ENCODE peak calls at places on chromosomes 1 and 21, in six cellular contexts. S, A, V, O, J and L are unnamed samples.

GRCh38 chr1:2135425-2135824 is 59.1 kb downstream of the FAAP20 start:
- DNase-seq in S (no peak), A (peak; percentile 85), V (peak; percentile 21), O (no peak), J (no peak), L (peak; percentile 92)

GRCh38 chr1:175530167-175530566 is 213.2 kb downstream of the TNR start:
- DNase-seq in S (no peak), A (no peak), V (no peak), O (no peak), J (no peak), L (no peak)

GRCh38 chr1:232271991-232272589 is 357.8 kb downstream of the SIPA1L2 start:
- DNase-seq in S (no peak), A (peak; percentile 31), V (no peak), O (no peak), J (no peak), L (no peak)

GRCh38 chr1:176795929-176796328 is 333.0 kb downstream of the PAPPA2 start:
- DNase-seq in S (no peak), A (no peak), V (peak; percentile 17), O (no peak), J (no peak), L (peak; percentile 3)

GRCh38 chr21:37139902-37140301 is 66.8 kb downstream of the TTC3 start:
- DNase-seq in S (no peak), A (peak; percentile 71), V (no peak), O (no peak), J (peak; percentile 30), L (no peak)

GRCh38 chr1:40592107-40592773 is 60.8 kb downstream of the ZNF684 start:
- DNase-seq in S (no peak), A (peak; percentile 17), V (peak; percentile 64), O (peak; percentile 63), J (peak; percentile 61), L (peak; percentile 75)

GRCh38 chr1:219322766-219323165 is 149.1 kb downstream of the LYPLAL1 start:
- DNase-seq in S (no peak), A (no peak), V (no peak), O (no peak), J (no peak), L (no peak)

GRCh38 chr1:194437135-194437534 is 1250.7 kb upstream of the B3GALT2 start:
- DNase-seq in S (no peak), A (no peak), V (no peak), O (no peak), J (no peak), L (no peak)

GRCh38 chr1:111973150-111973549 is 16.3 kb downstream of the KCND3 start:
- DNase-seq in S (no peak), A (no peak), V (no peak), O (no peak), J (no peak), L (no peak)

GRCh38 chr1:10528066-10529014 is 53.6 kb downstream of the PEX14 start:
- DNase-seq in S (no peak), A (peak; percentile 93), V (peak; percentile 72), O (no peak), J (no peak), L (peak; percentile 83)

GRCh38 chr1:59845091-59845490 is 30.3 kb downstream of the HOOK1 start:
- DNase-seq in S (no peak), A (no peak), V (no peak), O (no peak), J (peak; percentile 3), L (no peak)

GRCh38 chr1:159803946-159804695 is 2.0 kb downstream of the FCRL6 start:
- DNase-seq in S (no peak), A (no peak), V (no peak), O (no peak), J (peak; percentile 57), L (no peak)

GRCh38 chr1:145962157-145963102 is 1.9 kb downstream of the ANKRD34A start:
- DNase-seq in S (peak; percentile 83), A (no peak), V (peak; percentile 20), O (no peak), J (peak; percentile 55), L (no peak)

GRCh38 chr1:198880818-198881597 is 242.2 kb downstream of the PTPRC start:
- DNase-seq in S (no peak), A (peak; percentile 97), V (peak; percentile 82), O (no peak), J (no peak), L (peak; percentile 87)

GRCh38 chr1:229035054-229035747 is 235.7 kb upstream of the RAB4A start:
- DNase-seq in S (no peak), A (no peak), V (no peak), O (peak; percentile 80), J (no peak), L (no peak)

GRCh38 chr1:47881505-47882442 is 115.4 kb downstream of the TRABD2B start:
- DNase-seq in S (no peak), A (peak; percentile 33), V (no peak), O (no peak), J (no peak), L (peak; percentile 45)

GRCh38 chr1:229192031-229192430 is 78.9 kb upstream of the RAB4A start:
- DNase-seq in S (no peak), A (peak; percentile 35), V (peak; percentile 68), O (no peak), J (no peak), L (peak; percentile 83)

GRCh38 chr1:155001438-155001687 is 1.2 kb upstream of the ZBTB7B start:
- DNase-seq in S (no peak), A (no peak), V (no peak), O (no peak), J (no peak), L (no peak)
- H3K4me2 ChIP-seq in S (peak overlapping the region; percentile 98), A (peak overlapping the region; percentile 94), V (peak overlapping the region; percentile 97), O (peak overlapping the region; percentile 94), J (peak overlapping the region; percentile 90), L (peak overlapping the region; percentile 86)

DNA sequence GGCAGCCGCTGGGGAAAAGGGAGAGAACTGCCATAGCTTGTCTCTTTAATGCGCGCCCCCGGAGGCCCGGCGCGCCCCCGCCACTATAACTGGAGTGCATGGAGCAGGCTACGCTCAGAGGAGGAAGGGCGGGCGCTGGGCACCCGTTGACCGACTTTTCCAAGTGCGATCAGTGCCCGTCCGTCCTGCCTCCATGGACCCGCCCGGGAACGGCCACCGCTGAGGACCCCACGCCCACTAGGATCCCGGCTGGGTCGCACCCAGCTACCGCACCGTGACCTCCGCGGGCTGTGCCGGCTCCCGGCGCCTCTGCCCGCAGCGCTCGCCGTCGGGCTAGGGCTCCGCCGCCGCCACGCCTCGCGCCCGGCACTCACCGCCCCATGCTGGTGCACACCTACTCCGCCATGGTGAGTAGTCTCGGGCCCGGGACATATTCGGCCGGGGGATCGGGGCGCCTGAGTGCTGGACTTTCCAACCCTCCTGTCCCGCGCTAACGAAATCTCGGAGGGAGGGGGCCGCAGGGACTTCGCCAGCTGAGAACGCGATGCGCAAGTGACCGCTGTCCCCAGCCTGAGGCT is at the start of gene TFAP2E:
- DNase-seq in S (no peak), A (no peak), V (peak; percentile 46), O (no peak), J (peak; percentile 79), L (peak; percentile 41)
- H3K4me2 ChIP-seq in S (no peak within 1 kb of the TSS), A (peak within 1 kb of the TSS; percentile 48), V (peak within 1 kb of the TSS; percentile 71), O (peak within 1 kb of the TSS; percentile 18), J (peak within 1 kb of the TSS; percentile 99), L (peak within 1 kb of the TSS; percentile 91)

GRCh38 chr1:66143661-66144060 is 351.0 kb downstream of the PDE4B start:
- DNase-seq in S (no peak), A (no peak), V (no peak), O (no peak), J (no peak), L (no peak)
- H3K4me2 ChIP-seq in S (no peak overlapping the region), A (no peak overlapping the region), V (no peak overlapping the region), O (no peak overlapping the region), J (no peak overlapping the region), L (no peak overlapping the region)

GRCh38 chr1:163197022-163197421 is 5.7 kb downstream of the RGS5 start:
- DNase-seq in S (no peak), A (no peak), V (no peak), O (no peak), J (no peak), L (no peak)
- H3K4me2 ChIP-seq in S (no peak overlapping the region), A (no peak overlapping the region), V (no peak overlapping the region), O (no peak overlapping the region), J (no peak overlapping the region), L (no peak overlapping the region)

GRCh38 chr21:45357436-45358260 is 47.3 kb upstream of the COL18A1 start:
- DNase-seq in S (no peak), A (no peak), V (no peak), O (no peak), J (peak; percentile 59), L (no peak)
- H3K4me2 ChIP-seq in S (no peak overlapping the region), A (no peak overlapping the region), V (no peak overlapping the region), O (no peak overlapping the region), J (no peak overlapping the region), L (no peak overlapping the region)

DNA sequence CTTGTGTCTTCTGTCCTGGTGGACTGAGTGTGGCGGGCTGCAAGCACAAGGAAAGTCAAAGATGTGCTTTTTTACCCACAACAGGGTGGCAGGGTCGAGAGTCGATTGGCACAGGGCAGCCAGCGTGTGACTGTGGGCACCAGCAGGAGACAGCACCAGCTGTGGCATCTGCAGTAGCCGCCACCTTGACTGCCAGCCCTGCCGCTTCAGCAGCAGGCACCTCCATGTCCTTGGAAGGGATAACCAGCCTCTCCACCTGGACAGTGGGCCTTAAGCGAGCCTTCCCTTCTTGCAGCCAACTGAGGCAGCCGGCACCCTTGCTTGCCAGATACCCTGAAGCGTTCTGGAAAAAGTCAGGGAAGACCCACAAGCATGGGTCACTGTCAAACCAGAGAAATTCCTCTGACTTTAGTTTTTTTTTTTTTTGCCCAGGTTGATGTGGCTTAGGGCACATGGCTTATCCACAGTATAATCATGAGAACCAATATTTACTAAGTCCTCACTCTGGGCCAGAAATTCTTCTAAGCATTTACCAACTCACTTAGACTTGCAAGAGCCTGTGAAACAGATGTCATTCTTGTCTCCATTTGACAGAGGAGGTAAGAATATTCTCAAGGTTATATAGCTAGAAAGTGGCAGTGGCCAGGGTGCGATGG is 30.1 kb upstream of the PTGFRN start:
- DNase-seq in S (no peak), A (no peak), V (no peak), O (no peak), J (no peak), L (no peak)
- H3K4me2 ChIP-seq in S (no peak overlapping the region), A (no peak overlapping the region), V (no peak overlapping the region), O (no peak overlapping the region), J (peak overlapping the region; percentile 75), L (peak overlapping the region; percentile 74)